ENCODE peak calls at places on chromosomes 2 and 18, in six cellular contexts. R is tibial nerve, F is suprapubic skin, Q is A549, E is K562, B is stomach. C is an unnamed sample.

GRCh38 chr2:232927793-232928563 is 57.9 kb downstream of the SNORC start:
- DNase-seq in E (peak; percentile 61), F (no peak), R (no peak), B (no peak), Q (no peak), C (no peak)

GRCh38 chr2:55268288-55268906 is 634 bp downstream of the MTIF2 start:
- DNase-seq in R (no peak), Q (no peak), F (no peak), B (no peak), E (no peak), C (no peak)

GRCh38 chr2:159094173-159094737 is 125.8 kb downstream of the TANC1 start:
- DNase-seq in R (peak; percentile 57), Q (no peak), F (peak; percentile 71), E (no peak), B (no peak), C (peak; percentile 88)

GRCh38 chr2:31247671-31248070 is 13.7 kb downstream of the EHD3 start:
- DNase-seq in B (no peak), Q (no peak), E (no peak), F (no peak), R (no peak), C (no peak)

GRCh38 chr2:221103930-221104329 is 468.2 kb downstream of the EPHA4 start:
- DNase-seq in B (no peak), E (no peak), F (no peak), Q (no peak), R (no peak), C (no peak)

GRCh38 chr18:2894131-2894840 is 47.5 kb downstream of the EMILIN2 start:
- DNase-seq in R (no peak), E (peak; percentile 80), F (peak; percentile 21), B (no peak), Q (no peak), C (no peak)

GRCh38 chr2:18536100-18536499 is 24.4 kb downstream of the RDH14 start:
- DNase-seq in F (no peak), E (no peak), B (no peak), R (no peak), Q (no peak), C (peak; percentile 63)

GRCh38 chr2:23484767-23485166 is 99.8 kb downstream of the KLHL29 start:
- DNase-seq in E (no peak), Q (no peak), R (no peak), B (no peak), F (no peak), C (no peak)

GRCh38 chr2:193523662-193524061 is 1328.9 kb upstream of the TMEFF2 start:
- DNase-seq in Q (no peak), F (no peak), B (no peak), E (no peak), R (no peak), C (no peak)

GRCh38 chr2:25453199-25453903 is 111.6 kb upstream of the DNMT3A start:
- DNase-seq in E (no peak), F (no peak), Q (no peak), B (no peak), R (no peak), C (no peak)

GRCh38 chr2:226057365-226057764 is 657.9 kb downstream of the NYAP2 start:
- DNase-seq in F (no peak), Q (no peak), R (no peak), B (no peak), E (no peak), C (no peak)

GRCh38 chr2:26000561-26001211 is 18.4 kb upstream of the KIF3C start:
- DNase-seq in E (no peak), Q (peak; percentile 77), R (no peak), B (peak; percentile 54), F (no peak), C (no peak)

GRCh38 chr18:8662574-8663255 is 42.6 kb upstream of the MTCL1 start:
- DNase-seq in R (no peak), B (no peak), F (no peak), Q (no peak), E (no peak), C (no peak)
- TF ChIP-seq EP300 in R (no peak), B (no peak), F (no peak), Q (no peak), E (no peak), C (no peak)

GRCh38 chr2:112813043-112813966 is 23.3 kb downstream of the IL1B start:
- DNase-seq in F (no peak), R (no peak), Q (no peak), E (peak; percentile 29), B (no peak), C (no peak)
- H3K27ac ChIP-seq in F (no peak overlapping the region), R (peak overlapping the region; percentile 62), Q (no peak overlapping the region), E (peak overlapping the region; percentile 42), B (no peak overlapping the region), C (no peak overlapping the region)

GRCh38 chr18:25399554-25399953 is 47.6 kb upstream of the ZNF521 start:
- DNase-seq in E (no peak), R (no peak), Q (no peak), B (no peak), F (no peak), C (no peak)
- TF ChIP-seq EP300 in E (no peak), R (no peak), Q (no peak), B (no peak), F (no peak), C (no peak)

GRCh38 chr18:27778441-27778840 is 398.5 kb downstream of the CDH2 start:
- DNase-seq in B (no peak), R (no peak), Q (peak; percentile 6), F (no peak), E (no peak), C (no peak)
- H3K27ac ChIP-seq in B (no peak overlapping the region), R (no peak overlapping the region), Q (no peak overlapping the region), F (no peak overlapping the region), E (no peak overlapping the region), C (no peak overlapping the region)

GRCh38 chr2:216571178-216571908 is 61.9 kb upstream of the IGFBP2 start:
- DNase-seq in Q (no peak), F (no peak), B (no peak), E (no peak), R (no peak), C (no peak)

GRCh38 chr2:216565946-216566345 is 67.3 kb upstream of the IGFBP2 start:
- DNase-seq in Q (no peak), E (no peak), F (no peak), R (no peak), B (no peak), C (no peak)

GRCh38 chr2:216570357-216570756 is 62.9 kb upstream of the IGFBP2 start:
- DNase-seq in B (no peak), R (no peak), F (no peak), Q (no peak), E (no peak), C (no peak)

GRCh38 chr2:216569765-216570164 is 63.5 kb upstream of the IGFBP2 start:
- DNase-seq in E (no peak), Q (no peak), B (no peak), R (no peak), F (no peak), C (no peak)

DNA sequence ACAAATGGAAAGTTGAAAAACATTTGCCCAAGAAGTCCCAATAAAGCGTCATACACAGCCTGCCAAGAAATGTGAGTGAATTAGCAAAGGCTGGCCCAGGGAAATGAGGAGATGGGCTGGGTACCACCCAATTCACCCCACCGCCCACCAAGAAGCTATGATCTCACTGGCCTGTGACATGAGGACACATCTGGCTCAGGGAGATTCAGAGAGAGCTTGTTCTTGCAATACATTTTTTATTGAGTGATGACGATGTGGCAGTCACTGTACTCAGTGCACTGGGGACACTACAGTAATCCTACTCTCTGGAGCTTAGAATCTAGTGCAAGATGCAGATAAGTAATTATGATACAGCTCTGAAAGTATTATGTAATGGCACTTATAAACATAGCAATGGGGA is 64.7 kb upstream of the IGFBP2 start:
- DNase-seq in R (no peak), F (no peak), Q (no peak), E (no peak), B (no peak), C (no peak)
- TF ChIP-seq EP300 in R (no peak), F (no peak), Q (no peak), E (no peak), B (no peak), C (no peak)

DNA sequence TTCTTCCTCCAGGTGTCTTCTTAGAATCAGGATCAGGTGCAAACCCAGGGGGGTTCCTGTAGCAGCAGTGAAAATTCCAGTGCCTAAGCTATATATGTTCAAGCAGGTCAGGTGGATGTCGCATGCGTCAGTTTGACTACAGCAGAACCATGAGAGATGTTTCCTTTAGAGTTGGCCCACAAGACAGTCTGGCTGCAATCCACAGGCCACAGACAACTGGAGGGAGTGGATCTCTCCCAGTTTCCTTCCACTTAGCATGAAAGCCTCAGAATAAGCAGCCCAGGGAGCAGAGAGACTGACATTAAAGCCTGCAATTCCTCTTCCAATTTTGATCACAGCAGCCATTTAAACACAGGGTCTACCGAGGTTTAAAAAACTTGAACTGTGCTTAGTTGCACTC is 1.1 kb upstream of the KCNE4 start:
- DNase-seq in R (no peak), B (no peak), Q (no peak), F (no peak), E (no peak), C (peak; percentile 67)
- H3K27ac ChIP-seq in R (peak overlapping the region; percentile 92), B (peak overlapping the region; percentile 31), Q (no peak overlapping the region), F (no peak overlapping the region), E (no peak overlapping the region), C (peak overlapping the region; percentile 89)

DNA sequence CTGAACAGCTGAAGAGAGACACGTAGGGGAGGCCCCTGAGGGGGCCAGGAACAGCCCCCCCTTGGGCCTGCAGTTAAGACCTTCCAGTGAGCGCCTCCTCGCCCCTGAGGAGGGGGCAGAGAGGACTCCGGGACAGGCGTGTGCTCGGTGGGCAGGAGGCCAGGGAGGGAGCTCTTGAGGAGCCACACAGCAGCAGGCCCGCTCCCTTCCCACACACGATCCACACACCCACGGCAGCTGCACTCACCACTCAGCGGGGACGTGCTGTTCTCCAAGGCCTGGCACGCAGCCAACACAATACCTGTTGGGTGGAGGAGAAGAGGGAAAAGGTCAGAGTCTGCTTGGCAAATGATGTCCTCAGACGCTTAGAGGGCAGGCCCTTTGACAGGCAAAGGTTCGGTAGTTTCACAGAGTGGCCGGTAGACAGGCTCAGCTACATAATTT is 39.0 kb downstream of the TGFA start:
- DNase-seq in F (peak; percentile 78), B (peak; percentile 92), R (no peak), Q (no peak), E (no peak), C (no peak)
- TF ChIP-seq EP300 in F (no peak), B (no peak), R (no peak), Q (no peak), E (no peak), C (no peak)

GRCh38 chr2:231532189-231533035 is 2.2 kb upstream of the NMUR1 start:
- DNase-seq in R (no peak), B (no peak), E (no peak), F (no peak), Q (no peak), C (peak; percentile 37)
- H3K27ac ChIP-seq in R (no peak overlapping the region), B (no peak overlapping the region), E (no peak overlapping the region), F (no peak overlapping the region), Q (no peak overlapping the region), C (no peak overlapping the region)

DNA sequence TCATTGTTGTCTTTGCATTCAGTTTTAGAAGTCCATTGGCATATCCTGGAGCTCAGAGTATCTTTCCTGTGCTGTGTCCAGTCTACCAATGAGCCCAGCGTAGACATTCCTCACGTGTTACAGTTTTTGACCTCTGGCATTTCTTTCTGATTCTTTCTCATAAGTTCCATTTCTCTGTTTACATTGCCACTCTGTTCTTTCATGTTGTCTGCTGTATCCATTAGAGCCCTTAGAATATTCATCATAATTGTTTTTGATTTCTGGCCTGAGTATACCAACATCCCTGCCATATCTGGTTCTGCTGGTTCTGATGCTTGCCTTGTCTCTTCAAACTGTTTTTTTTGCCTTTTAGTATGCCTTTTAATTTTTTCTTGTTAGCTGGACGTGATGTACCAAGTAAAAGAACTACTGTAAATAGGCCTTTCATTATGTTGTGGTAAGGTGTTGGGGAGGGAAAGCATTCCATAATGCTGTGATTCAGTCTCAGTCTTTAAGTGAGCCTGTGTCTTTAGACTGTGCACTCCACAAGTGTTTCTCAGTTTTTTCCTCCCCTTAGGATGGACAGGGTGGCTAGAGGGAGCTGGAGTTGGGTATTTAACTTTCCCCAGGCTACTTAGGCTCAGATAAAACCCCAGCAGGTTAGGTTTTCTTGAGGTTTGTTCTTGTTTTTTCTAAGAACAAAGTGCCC is 35.6 kb downstream of the CEP192 start:
- DNase-seq in E (no peak), F (no peak), R (no peak), B (no peak), Q (no peak), C (no peak)
- TF ChIP-seq EP300 in E (no peak), F (no peak), R (no peak), B (no peak), Q (no peak), C (no peak)

C was measured in sigmoid colon.